ENCODE peak calls at places on chromosomes 1 and 21, in ten cellular contexts. B is HCT116, N is GM12891, M is upper lobe of left lung, F is GM12892, T is transverse colon, H is HL-60, R is stomach, C is Panc1, J is breast epithelium. G is an unnamed sample.

GRCh38 chr1:41726899-41727748 is 191.6 kb downstream of the HIVEP3 start:
- DNase-seq in T (peak), N (no peak), R (peak), M (peak), H (peak), J (no peak), C (no peak), F (peak), B (no peak), G (peak)

GRCh38 chr1:90616395-90616794 is 100.7 kb downstream of the BARHL2 start:
- DNase-seq in T (no peak), N (no peak), M (no peak), H (no peak), C (no peak), J (no peak), R (no peak), F (no peak), B (peak), G (no peak)

GRCh38 chr1:13628711-13629110 is 45.1 kb downstream of the PDPN start:
- DNase-seq in R (no peak), H (no peak), T (no peak), C (no peak), J (no peak), N (no peak), F (no peak), M (no peak), B (no peak), G (no peak)

GRCh38 chr1:166133276-166133841 is 33.4 kb downstream of the FAM78B start:
- DNase-seq in F (no peak), M (no peak), J (no peak), B (peak), T (no peak), R (no peak), H (peak), C (peak), N (no peak), G (no peak)

GRCh38 chr21:34965200-34966174 is 83.6 kb downstream of the RUNX1 start:
- DNase-seq in N (no peak), M (no peak), B (no peak), T (no peak), C (no peak), F (no peak), R (no peak), J (no peak), H (peak), G (no peak)

GRCh38 chr1:214558002-214558770 is 6.8 kb upstream of the PTPN14 start:
- DNase-seq in T (no peak), F (no peak), B (no peak), C (no peak), J (no peak), N (no peak), R (no peak), M (no peak), H (no peak), G (no peak)

GRCh38 chr1:75589637-75590036 is 21.3 kb downstream of the SLC44A5 start:
- DNase-seq in C (no peak), R (no peak), F (no peak), N (no peak), B (no peak), H (no peak), T (no peak), M (no peak), J (no peak), G (no peak)

GRCh38 chr1:156821801-156822200 is 5.2 kb upstream of the SH2D2A start:
- DNase-seq in R (no peak), J (no peak), B (no peak), F (no peak), T (no peak), M (no peak), H (no peak), C (no peak), N (no peak), G (no peak)

GRCh38 chr1:214983126-214983869 is 99.2 kb upstream of the KCNK2 start:
- DNase-seq in C (no peak), N (no peak), H (no peak), T (no peak), R (no peak), J (no peak), M (no peak), F (no peak), B (no peak), G (no peak)

GRCh38 chr1:178262101-178262500 is 168.2 kb downstream of the RASAL2 start:
- DNase-seq in M (no peak), C (no peak), N (no peak), B (no peak), T (no peak), H (no peak), J (no peak), F (no peak), R (no peak), G (no peak)

GRCh38 chr1:200453544-200453905 is 43.7 kb upstream of the ZNF281 start:
- DNase-seq in H (no peak), C (no peak), M (no peak), F (no peak), B (no peak), N (no peak), T (no peak), R (no peak), J (no peak), G (no peak)

GRCh38 chr1:245516178-245516829 is 361.5 kb downstream of the KIF26B start:
- DNase-seq in B (no peak), J (no peak), R (no peak), F (no peak), M (no peak), C (no peak), T (no peak), N (no peak), H (peak), G (no peak)

GRCh38 chr1:216666431-216666830 is 56.8 kb downstream of the ESRRG start:
- DNase-seq in H (no peak), M (no peak), J (no peak), T (no peak), C (no peak), R (no peak), B (no peak), F (no peak), N (no peak), G (no peak)

GRCh38 chr1:234719454-234720258 is 109.7 kb upstream of the IRF2BP2 start:
- DNase-seq in M (no peak), B (no peak), N (no peak), R (no peak), T (no peak), C (no peak), J (no peak), F (no peak), H (no peak), G (no peak)

GRCh38 chr1:7265771-7266371 is 480.6 kb downstream of the CAMTA1 start:
- DNase-seq in B (peak), F (no peak), R (peak), N (no peak), J (peak), C (peak), H (no peak), T (peak), M (peak), G (no peak)

GRCh38 chr1:171213559-171214454 is 28.7 kb downstream of the FMO2 start:
- DNase-seq in R (no peak), B (no peak), N (no peak), J (no peak), H (no peak), C (no peak), F (no peak), M (no peak), T (no peak), G (no peak)

GRCh38 chr1:89957063-89957462 is 37.8 kb upstream of the ZNF326 start:
- DNase-seq in T (no peak), H (no peak), R (no peak), F (no peak), J (no peak), N (no peak), B (no peak), M (no peak), C (no peak), G (no peak)

GRCh38 chr1:218846166-218846565 is 327.5 kb upstream of the LYPLAL1 start:
- DNase-seq in H (no peak), T (no peak), B (no peak), F (no peak), C (no peak), N (no peak), J (no peak), R (no peak), M (no peak), G (no peak)

GRCh38 chr21:29888437-29888836 is 51.4 kb downstream of the GRIK1 start:
- DNase-seq in R (no peak), J (no peak), H (no peak), C (no peak), M (no peak), F (no peak), T (no peak), N (no peak), B (no peak), G (no peak)

GRCh38 chr1:67766117-67766978 is 66.9 kb downstream of the GNG12 start:
- DNase-seq in B (no peak), R (peak), F (no peak), T (no peak), N (no peak), M (no peak), C (no peak), H (peak), J (no peak), G (no peak)

GRCh38 chr1:231460614-231461013 is 38.5 kb upstream of the EGLN1 start:
- DNase-seq in M (no peak), R (no peak), C (no peak), N (peak), B (no peak), J (no peak), T (peak), H (peak), F (no peak), G (no peak)

GRCh38 chr1:93993731-93994130 is 84.5 kb upstream of the GCLM start:
- DNase-seq in C (no peak), T (no peak), N (no peak), B (no peak), M (no peak), H (no peak), R (no peak), J (no peak), F (no peak), G (no peak)

GRCh38 chr1:226708342-226708780 is 30.7 kb downstream of the ITPKB start:
- DNase-seq in M (no peak), B (no peak), N (no peak), T (no peak), H (no peak), F (no peak), C (no peak), J (no peak), R (no peak), G (no peak)

GRCh38 chr1:152870831-152871730 is 7.0 kb upstream of the SMCP start:
- DNase-seq in M (peak), N (no peak), F (no peak), R (no peak), T (no peak), H (peak), B (peak), C (peak), J (no peak), G (no peak)

GRCh38 chr1:21534674-21535378 is 25.6 kb downstream of the ALPL start:
- DNase-seq in B (peak), F (no peak), J (no peak), T (peak), H (peak), R (peak), C (peak), M (no peak), N (peak), G (no peak)

GRCh38 chr1:13790290-13791035 is 90.5 kb downstream of the PRDM2 start:
- DNase-seq in M (no peak), J (no peak), R (no peak), N (no peak), H (no peak), F (no peak), B (no peak), C (no peak), T (no peak), G (no peak)

GRCh38 chr1:76018045-76018444 is 56.5 kb upstream of the ST6GALNAC3 start:
- DNase-seq in B (no peak), F (no peak), J (no peak), R (no peak), M (no peak), N (no peak), C (no peak), T (no peak), H (no peak), G (no peak)

GRCh38 chr1:101587749-101588148 is 350.9 kb downstream of the S1PR1 start:
- DNase-seq in N (no peak), T (peak), H (no peak), F (no peak), B (no peak), J (no peak), C (no peak), R (no peak), M (no peak), G (no peak)

GRCh38 chr1:204341380-204341779 is 18.3 kb downstream of the PLEKHA6 start:
- DNase-seq in B (no peak), M (no peak), J (no peak), R (no peak), C (no peak), N (no peak), H (no peak), T (peak), F (no peak), G (no peak)

GRCh38 chr1:198929961-198930599 is 291.2 kb downstream of the PTPRC start:
- DNase-seq in B (no peak), R (no peak), T (no peak), N (no peak), M (no peak), C (no peak), F (no peak), J (no peak), H (peak), G (no peak)

GRCh38 chr1:184299076-184299790 is 87.6 kb upstream of the C1orf21 start:
- DNase-seq in B (no peak), T (no peak), F (no peak), M (no peak), R (no peak), J (no peak), N (no peak), H (no peak), C (no peak), G (no peak)

GRCh38 chr1:115642168-115643072 is 650 bp downstream of the VANGL1 start:
- DNase-seq in M (peak), H (peak), T (peak), J (no peak), R (peak), N (peak), F (peak), C (no peak), B (no peak), G (peak)

GRCh38 chr1:78004719-78005346 is at the start of gene DNAJB4:
- DNase-seq in B (peak), N (peak), R (peak), F (peak), T (peak), M (no peak), C (peak), J (no peak), H (peak), G (no peak)
- TF ChIP-seq POLR2AphosphoS5 in B (peak), N (no peak), R (peak), F (no peak), T (peak), M (peak), C (no peak), J (no peak), H (peak), G (peak)

GRCh38 chr1:52925571-52926005 is 1.5 kb upstream of the SCP2 start:
- DNase-seq in F (no peak), C (no peak), M (no peak), J (no peak), N (no peak), B (no peak), H (no peak), R (no peak), T (no peak), G (no peak)
- TF ChIP-seq POLR2AphosphoS5 in F (no peak), C (no peak), M (no peak), J (no peak), N (no peak), B (no peak), H (no peak), R (no peak), T (no peak), G (no peak)

GRCh38 chr1:61204528-61204927 is 122.2 kb downstream of the NFIA start:
- DNase-seq in J (no peak), B (no peak), R (no peak), T (no peak), C (no peak), F (no peak), M (no peak), H (no peak), N (no peak), G (no peak)
- TF ChIP-seq POLR2AphosphoS5 in J (no peak), B (no peak), R (no peak), T (no peak), C (no peak), F (no peak), M (no peak), H (no peak), N (no peak), G (no peak)

DNA sequence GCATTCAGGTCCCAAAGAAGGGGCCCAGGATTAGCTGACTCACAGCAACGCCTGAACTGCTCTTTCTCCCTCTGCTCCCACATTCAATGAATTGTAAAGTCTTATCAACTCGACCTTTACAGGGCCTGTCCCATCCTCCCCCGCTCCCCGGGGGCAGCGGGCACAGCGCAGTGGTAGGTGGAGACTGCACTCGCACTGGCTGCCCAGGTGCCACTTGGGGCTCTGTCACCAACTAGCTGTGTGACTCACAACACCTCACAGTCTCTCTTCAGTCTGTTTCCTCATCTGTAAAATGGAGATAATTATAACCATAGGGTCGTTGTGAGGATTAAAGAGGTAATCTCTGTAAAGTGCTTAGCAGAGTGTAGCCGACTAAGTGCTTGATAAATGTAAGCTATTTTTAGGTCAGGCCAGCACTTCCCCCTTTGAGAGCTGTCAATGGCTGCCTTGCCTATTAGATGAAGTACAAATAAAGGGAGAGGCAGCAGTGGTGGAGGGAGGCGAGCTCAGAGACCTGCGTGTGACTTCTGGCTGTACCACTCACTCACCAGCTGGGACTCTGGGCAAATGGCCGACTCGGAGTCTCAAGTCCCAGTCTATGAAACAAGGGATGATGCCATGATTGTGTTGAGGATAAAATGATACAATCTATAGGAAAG is 681 bp upstream of the MYBPHL start:
- DNase-seq in J (no peak), R (no peak), C (no peak), T (no peak), H (peak), B (no peak), F (no peak), N (no peak), M (peak), G (no peak)
- TF ChIP-seq POLR2AphosphoS5 in J (no peak), R (no peak), C (no peak), T (no peak), H (no peak), B (no peak), F (no peak), N (no peak), M (peak), G (no peak)

GRCh38 chr1:24151175-24151533 is 8.2 kb upstream of the IL22RA1 start:
- DNase-seq in C (no peak), F (no peak), B (no peak), J (no peak), M (no peak), H (no peak), T (peak), N (no peak), R (peak), G (no peak)
- TF ChIP-seq POLR2AphosphoS5 in C (no peak), F (no peak), B (no peak), J (no peak), M (no peak), H (no peak), T (no peak), N (no peak), R (no peak), G (no peak)

DNA sequence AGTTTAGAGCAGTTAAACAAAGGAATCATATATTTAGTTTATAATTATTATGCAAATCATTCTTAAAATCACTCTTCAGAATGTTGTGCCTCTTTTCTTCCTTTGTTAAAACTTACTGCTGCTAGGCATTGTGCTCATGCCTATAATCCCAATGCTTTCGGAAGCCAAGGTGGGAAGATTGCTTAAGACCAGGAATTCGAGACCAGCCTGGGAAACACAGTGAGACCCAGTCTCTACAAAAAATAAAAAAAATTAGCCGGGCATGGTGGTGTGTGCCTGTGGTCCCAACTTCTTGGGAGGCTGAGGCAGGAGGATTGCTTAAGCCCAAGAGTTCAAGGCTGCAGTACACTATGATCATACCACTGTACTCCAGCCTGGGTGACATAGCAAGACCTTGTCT is 33.6 kb downstream of the ZSWIM5 start:
- DNase-seq in N (no peak), J (no peak), B (no peak), M (no peak), T (no peak), R (no peak), C (no peak), F (no peak), H (no peak), G (no peak)
- TF ChIP-seq POLR2AphosphoS5 in N (no peak), J (no peak), B (no peak), M (no peak), T (no peak), R (no peak), C (no peak), F (no peak), H (no peak), G (no peak)

DNA sequence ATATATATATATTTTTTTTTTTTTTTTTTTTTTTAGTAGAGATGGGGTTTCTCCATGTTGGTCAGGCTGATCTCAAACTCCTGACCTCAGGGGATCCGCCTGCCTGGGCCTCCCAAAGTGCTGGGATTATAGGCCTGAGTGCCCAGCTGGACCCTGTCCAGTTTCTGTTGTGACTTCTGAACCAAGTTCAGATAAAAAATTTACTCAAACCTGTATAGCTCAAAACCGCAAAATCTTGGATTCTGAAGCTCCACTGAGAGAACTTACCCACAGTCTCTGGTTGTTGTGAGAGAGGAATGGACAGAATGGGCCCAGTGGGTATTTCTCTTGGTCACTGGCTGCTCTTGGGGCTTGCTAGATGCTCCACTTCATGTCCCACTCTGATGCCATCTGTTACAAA is 76.4 kb downstream of the HS2ST1 start:
- DNase-seq in H (no peak), F (no peak), M (no peak), J (no peak), N (no peak), B (no peak), R (no peak), T (no peak), C (no peak), G (no peak)
- TF ChIP-seq POLR2AphosphoS5 in H (no peak), F (no peak), M (no peak), J (no peak), N (no peak), B (no peak), R (no peak), T (no peak), C (no peak), G (no peak)

DNA sequence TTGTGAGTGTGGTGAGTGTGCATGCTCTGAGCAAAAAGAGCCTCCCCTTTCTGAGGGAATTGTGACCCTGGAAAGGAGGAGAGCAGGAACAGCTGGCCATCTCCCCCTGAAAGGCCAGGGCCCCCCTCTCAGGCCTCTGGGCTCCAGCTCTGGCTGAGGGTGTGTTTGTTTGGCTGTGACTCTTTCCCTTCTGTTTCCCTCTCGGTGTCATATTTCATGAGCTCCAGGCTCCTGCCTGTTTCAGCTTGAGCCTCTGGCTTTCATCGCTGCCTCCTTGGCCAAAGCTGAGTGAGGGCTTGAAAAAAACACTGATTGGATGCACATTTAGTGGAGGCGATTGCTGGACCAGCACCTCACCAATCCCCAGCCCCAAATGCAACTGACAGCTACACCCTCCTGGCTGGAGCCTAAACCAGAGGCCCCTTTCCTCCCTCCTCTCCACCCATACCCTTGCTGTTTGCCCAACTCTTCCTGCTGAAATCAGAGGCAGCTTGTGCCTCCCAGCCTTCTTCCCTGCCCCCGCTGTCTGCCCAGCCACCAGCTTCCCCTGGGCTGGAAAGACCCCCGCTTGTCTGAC is 64.1 kb downstream of the DDR2 start:
- DNase-seq in C (no peak), F (no peak), M (peak), H (no peak), R (peak), B (peak), J (peak), N (no peak), T (peak), G (no peak)
- TF ChIP-seq POLR2AphosphoS5 in C (no peak), F (no peak), M (no peak), H (no peak), R (peak), B (peak), J (peak), N (no peak), T (peak), G (no peak)

GRCh38 chr1:24294757-24295371 is 24.3 kb upstream of the GRHL3 start:
- DNase-seq in C (no peak), T (peak), B (no peak), N (no peak), R (peak), H (peak), F (no peak), J (no peak), M (no peak), G (no peak)
- TF ChIP-seq POLR2AphosphoS5 in C (no peak), T (no peak), B (no peak), N (no peak), R (peak), H (no peak), F (no peak), J (peak), M (no peak), G (no peak)